ENCODE peak calls at places on chromosome 22, in five cellular contexts. T is HCT116, Q is adrenal gland, D is stomach, B is tibial nerve. N is an unnamed sample. For H3K4me1, the result is how much of the 10 kb centered on the place peaks cover.

GRCh38 chr22:16717699-16718558 is 107.3 kb downstream of the XKR3 start:
- DNase-seq in Q (no peak), B (no peak), T (no peak), D (no peak), N (no peak)

GRCh38 chr22:41398921-41399320 is 17.2 kb downstream of the TEF start:
- DNase-seq in B (no peak), Q (no peak), D (no peak), T (no peak), N (no peak)

GRCh38 chr22:33757443-33758124 is 162.7 kb downstream of the LARGE1 start:
- DNase-seq in T (no peak), Q (peak), B (no peak), D (no peak), N (no peak)

GRCh38 chr22:39239561-39240423 is 5.0 kb downstream of the PDGFB start:
- DNase-seq in D (peak), T (no peak), Q (no peak), B (no peak), N (no peak)

GRCh38 chr22:37199839-37200161 is 11.8 kb upstream of the C1QTNF6 start:
- DNase-seq in T (no peak), D (no peak), B (no peak), Q (no peak), N (no peak)

GRCh38 chr22:25019427-25020184 is 67.1 kb downstream of the KIAA1671 start:
- DNase-seq in T (no peak), D (no peak), B (no peak), Q (no peak), N (no peak)

GRCh38 chr22:22076937-22077703 is 94.5 kb upstream of the TOP3B start:
- DNase-seq in D (no peak), Q (no peak), B (no peak), T (no peak), N (no peak)

GRCh38 chr22:44731357-44731970 is 20.9 kb upstream of the ARHGAP8 start:
- DNase-seq in Q (no peak), T (no peak), D (no peak), B (no peak), N (no peak)

GRCh38 chr22:25067851-25068421 is 115.4 kb downstream of the KIAA1671 start:
- DNase-seq in D (no peak), Q (peak), T (no peak), B (no peak), N (no peak)

GRCh38 chr22:27534720-27535125 is 266.8 kb downstream of the MN1 start:
- DNase-seq in T (no peak), B (no peak), Q (no peak), D (no peak), N (no peak)

GRCh38 chr22:44203203-44203602 is 22.5 kb downstream of the PARVG start:
- DNase-seq in T (no peak), Q (no peak), B (no peak), D (no peak), N (no peak)

GRCh38 chr22:25192406-25192805 is 7.3 kb upstream of the CRYBB3 start:
- DNase-seq in T (no peak), Q (no peak), D (no peak), B (no peak), N (no peak)

GRCh38 chr22:22141031-22141430 is 103.6 kb upstream of the VPREB1 start:
- DNase-seq in D (no peak), Q (no peak), T (no peak), B (no peak), N (no peak)

GRCh38 chr22:32255217-32255616 is at the start of gene SLC5A4:
- DNase-seq in Q (no peak), D (no peak), B (no peak), T (no peak), N (no peak)

GRCh38 chr22:27617214-27617881 is 184.2 kb downstream of the MN1 start:
- DNase-seq in D (no peak), T (no peak), B (no peak), Q (no peak), N (no peak)

GRCh38 chr22:21984793-21985192 is 2.2 kb upstream of the TOP3B start:
- DNase-seq in T (peak), B (no peak), D (no peak), Q (no peak), N (no peak)

GRCh38 chr22:25021976-25022711 is 69.6 kb downstream of the KIAA1671 start:
- DNase-seq in B (no peak), Q (no peak), T (no peak), D (no peak), N (no peak)

GRCh38 chr22:40147388-40148176 is 30.1 kb upstream of the TNRC6B start:
- DNase-seq in T (no peak), D (no peak), Q (no peak), B (no peak), N (no peak)

GRCh38 chr22:22099833-22100812 is 117.5 kb upstream of the TOP3B start:
- DNase-seq in D (no peak), Q (no peak), B (no peak), T (peak), N (no peak)

GRCh38 chr22:48779211-48779643 is 1048.4 kb downstream of the BRD1 start:
- DNase-seq in B (no peak), T (no peak), D (no peak), Q (no peak), N (no peak)

DNA sequence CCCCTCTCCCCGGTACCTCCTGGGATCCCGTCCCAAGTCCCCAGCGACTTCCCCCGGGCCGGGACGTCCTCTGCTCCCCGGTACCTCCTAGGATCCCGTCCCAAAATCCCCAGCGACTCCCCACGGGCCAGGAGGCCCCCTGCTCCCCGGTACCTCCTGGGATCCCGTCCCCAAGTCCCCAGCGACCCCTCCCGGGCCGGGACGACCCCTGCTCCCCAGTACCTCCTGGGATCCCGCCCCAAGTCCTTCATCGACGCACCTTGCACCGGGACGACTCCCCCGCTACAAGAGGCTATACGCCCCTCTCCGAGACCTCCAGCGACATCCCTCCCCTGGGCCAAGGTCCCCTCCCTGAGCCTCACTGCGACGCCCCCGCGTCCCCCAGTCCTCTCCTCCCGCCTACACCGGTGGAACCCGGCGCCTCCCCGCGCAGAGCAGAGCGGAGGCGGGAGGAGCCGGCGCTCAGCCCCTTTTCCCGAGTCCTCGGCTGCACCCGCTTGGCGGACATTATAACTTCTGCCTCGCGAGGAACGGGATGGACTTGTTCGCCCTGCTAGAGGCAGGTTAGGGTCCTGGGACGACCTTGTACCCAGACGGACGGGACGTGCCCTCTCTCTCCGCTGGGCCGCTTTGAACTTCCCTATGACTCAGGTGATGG is 912 bp downstream of the KREMEN1 start:
- DNase-seq in Q (peak), D (peak), T (no peak), B (peak), N (peak)
- TF ChIP-seq CTCF in Q (no peak), D (no peak), T (no peak), B (no peak), N (no peak)

GRCh38 chr22:26522012-26522411 is 9.7 kb upstream of the TFIP11 start:
- DNase-seq in D (no peak), Q (no peak), T (no peak), B (no peak), N (no peak)
- TF ChIP-seq POLR2A in D (no peak), Q (no peak), T (no peak), B (no peak), N (no peak)

GRCh38 chr22:46769191-46769675 is 6.8 kb downstream of the TBC1D22A start:
- DNase-seq in D (peak), T (no peak), Q (no peak), B (no peak), N (peak)

GRCh38 chr22:46764779-46765485 is 2.5 kb downstream of the TBC1D22A start:
- DNase-seq in T (no peak), Q (no peak), B (no peak), D (peak), N (no peak)

GRCh38 chr22:46767249-46767985 is 5.0 kb downstream of the TBC1D22A start:
- DNase-seq in D (no peak), T (no peak), Q (no peak), B (no peak), N (no peak)

GRCh38 chr22:46764140-46764680 is 1.8 kb downstream of the TBC1D22A start:
- DNase-seq in Q (no peak), B (no peak), D (no peak), T (no peak), N (no peak)

DNA sequence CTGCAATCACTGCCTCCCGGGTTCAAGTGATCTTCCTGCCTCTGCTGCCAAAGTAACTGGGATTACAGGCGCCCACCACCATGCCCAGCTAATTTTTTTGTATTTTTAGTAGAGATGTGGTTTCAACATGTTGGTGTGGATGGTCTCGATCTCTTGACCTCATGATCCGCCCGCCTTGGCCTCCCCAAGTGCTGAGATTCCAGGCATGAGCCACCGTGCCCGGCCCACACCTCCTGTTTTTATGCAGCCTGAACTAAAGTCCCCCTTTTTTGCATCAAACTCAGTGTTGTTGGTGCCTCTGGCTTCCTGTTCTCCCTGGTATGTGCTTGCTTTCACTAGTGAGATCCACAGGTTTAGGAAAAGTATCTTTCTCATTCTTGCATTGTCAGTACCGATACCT is 4.2 kb downstream of the TBC1D22A start:
- DNase-seq in Q (no peak), T (no peak), B (no peak), D (no peak), N (no peak)
- H3K4me1 ChIP-seq in Q (under half), T (under half), B (under half), D (under half), N (under half)

GRCh38 chr22:38212442-38212841 is 10.6 kb downstream of the MAFF start:
- DNase-seq in Q (no peak), T (no peak), D (no peak), B (no peak), N (no peak)
- TF ChIP-seq CTCF in Q (no peak), T (no peak), D (no peak), B (no peak), N (no peak)

GRCh38 chr22:49950396-49950994 is 10.1 kb upstream of the PIM3 start:
- DNase-seq in B (no peak), D (peak), Q (no peak), T (no peak), N (no peak)

GRCh38 chr22:49948573-49948957 is 12.0 kb upstream of the PIM3 start:
- DNase-seq in D (no peak), T (no peak), B (no peak), Q (no peak), N (no peak)

GRCh38 chr22:49949914-49950292 is 10.7 kb upstream of the PIM3 start:
- DNase-seq in T (no peak), B (no peak), Q (no peak), D (no peak), N (no peak)

GRCh38 chr22:49948116-49948515 is 12.5 kb upstream of the PIM3 start:
- DNase-seq in D (peak), Q (no peak), T (no peak), B (no peak), N (no peak)

GRCh38 chr22:49948958-49949913 is 11.3 kb upstream of the PIM3 start:
- DNase-seq in T (no peak), B (no peak), D (peak), Q (no peak), N (no peak)
- TF ChIP-seq POLR2A in T (no peak), B (no peak), D (peak), Q (no peak), N (no peak)

GRCh38 chr22:19106886-19107729 is 15.1 kb downstream of the DGCR2 start:
- DNase-seq in B (no peak), T (no peak), D (no peak), Q (no peak), N (no peak)

GRCh38 chr22:19105867-19106802 is 16.1 kb downstream of the DGCR2 start:
- DNase-seq in T (no peak), Q (peak), D (no peak), B (no peak), N (no peak)

GRCh38 chr22:19109198-19110063 is 12.8 kb downstream of the DGCR2 start:
- DNase-seq in T (no peak), Q (peak), D (peak), B (peak), N (no peak)

GRCh38 chr22:19108807-19109197 is 13.4 kb downstream of the DGCR2 start:
- DNase-seq in Q (no peak), D (no peak), T (no peak), B (no peak), N (no peak)

GRCh38 chr22:19107730-19108074 is 14.5 kb downstream of the DGCR2 start:
- DNase-seq in Q (peak), B (no peak), D (no peak), T (no peak), N (no peak)
- H3K4me1 ChIP-seq in Q (under half), B (under half), D (under half), T (under half), N (under half)

GRCh38 chr22:30220338-30221009 is 26.1 kb downstream of the LIF start:
- DNase-seq in Q (no peak), T (no peak), D (no peak), B (no peak), N (no peak)

GRCh38 chr22:30221121-30221992 is 25.2 kb downstream of the LIF start:
- DNase-seq in B (no peak), Q (no peak), D (no peak), T (no peak), N (no peak)

GRCh38 chr22:30217698-30218565 is 28.6 kb downstream of the LIF start:
- DNase-seq in T (no peak), B (no peak), Q (no peak), D (no peak), N (no peak)

GRCh38 chr22:30219668-30220278 is 26.8 kb downstream of the LIF start:
- DNase-seq in B (no peak), T (no peak), Q (no peak), D (no peak), N (no peak)

DNA sequence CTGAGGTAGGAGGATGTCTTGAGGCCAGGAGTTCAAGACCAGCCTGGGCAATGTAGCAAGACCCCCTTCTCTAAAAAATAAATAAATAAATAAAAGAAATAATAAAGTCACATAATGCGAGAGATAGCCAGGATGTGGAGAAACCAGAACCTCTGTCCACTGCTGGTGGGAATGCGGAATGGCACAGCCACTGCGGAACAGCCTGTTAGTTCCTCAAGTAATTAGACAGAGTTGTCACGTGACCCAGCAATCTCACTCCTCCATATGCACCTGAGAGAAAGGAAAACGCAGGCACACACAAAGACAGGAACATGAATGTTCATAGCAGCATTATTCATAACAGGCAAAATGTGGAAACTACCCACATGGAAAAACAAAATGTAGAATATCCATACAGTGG is 27.5 kb downstream of the LIF start:
- DNase-seq in Q (no peak), T (no peak), B (no peak), D (no peak), N (no peak)
- TF ChIP-seq CTCF in Q (no peak), T (peak), B (no peak), D (no peak), N (no peak)

GRCh38 chr22:20205964-20206708 is 55.3 kb upstream of the CCDC188 start:
- DNase-seq in D (peak), B (peak), Q (peak), T (peak), N (peak)
- TF ChIP-seq POLR2A in D (peak), B (no peak), Q (peak), T (peak), N (no peak)

DNA sequence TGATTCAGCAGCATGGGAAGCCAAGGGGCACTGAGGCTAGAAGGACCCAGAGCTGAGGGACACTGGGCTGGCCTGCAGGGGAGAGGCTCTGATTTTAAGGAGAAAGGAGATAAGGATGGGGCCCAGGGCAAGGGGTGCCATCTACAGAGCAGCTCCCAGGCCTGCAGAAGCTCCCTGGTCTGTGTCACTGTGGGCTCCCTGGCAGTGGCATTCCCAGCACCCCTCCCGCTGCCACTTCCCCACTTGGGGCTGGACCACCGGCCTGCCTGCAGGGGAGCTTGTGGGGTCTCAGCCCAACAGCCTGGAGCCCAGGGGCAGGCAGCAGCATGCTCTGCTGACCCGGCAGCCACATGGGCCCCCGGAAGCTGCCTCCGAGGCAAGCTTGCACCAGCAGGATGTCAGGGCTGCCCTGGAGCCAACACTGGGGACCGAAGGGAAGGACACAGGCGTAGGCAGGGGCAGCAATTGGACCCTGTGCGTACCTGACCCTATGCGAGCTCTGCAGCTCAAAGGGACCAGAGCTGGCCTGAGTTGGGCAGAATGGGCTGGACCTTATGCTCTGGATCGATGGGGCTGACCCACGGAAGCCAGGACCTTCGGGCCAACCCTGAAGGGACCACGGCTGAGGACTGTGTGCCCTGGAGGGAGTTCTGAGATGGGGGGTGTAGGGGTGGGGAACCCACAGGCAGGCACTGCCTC is 35.4 kb upstream of the WNT7B start:
- DNase-seq in B (no peak), Q (peak), T (no peak), D (no peak), N (peak)
- H3K4me1 ChIP-seq in B (under half), Q (under half), T (under half), D (under half), N (under half)